ENCODE peak calls at places on chromosomes 6 and 20, in ten cellular contexts. One of them, this sample, is unnamed.

GRCh38 chr20:24969203-24970029 is 20.3 kb downstream of the CST7 start:
- DNase-seq in lower lobe of right lung: peak
- DNase-seq in hepatocyte: no peak
- DNase-seq in fibroblast of lung: no peak
- DNase-seq in Panc1: no peak
- DNase-seq in H9: peak
- DNase-seq in heart right ventricle: no peak
- DNase-seq in upper lobe of right lung: peak
- DNase-seq in aorta: no peak
- DNase-seq in astrocyte: no peak
- DNase-seq in this sample: no peak

GRCh38 chr20:22863881-22864280 is 171.2 kb upstream of the SSTR4 start:
- DNase-seq in astrocyte: no peak
- DNase-seq in H9: no peak
- DNase-seq in Panc1: no peak
- DNase-seq in hepatocyte: no peak
- DNase-seq in lower lobe of right lung: no peak
- DNase-seq in aorta: no peak
- DNase-seq in upper lobe of right lung: no peak
- DNase-seq in fibroblast of lung: no peak
- DNase-seq in heart right ventricle: no peak
- DNase-seq in this sample: no peak

GRCh38 chr6:52417675-52418111 is 2.4 kb upstream of the EFHC1 start:
- DNase-seq in astrocyte: peak
- DNase-seq in heart right ventricle: no peak
- DNase-seq in upper lobe of right lung: no peak
- DNase-seq in H9: no peak
- DNase-seq in Panc1: no peak
- DNase-seq in aorta: no peak
- DNase-seq in lower lobe of right lung: no peak
- DNase-seq in fibroblast of lung: peak
- DNase-seq in hepatocyte: peak
- DNase-seq in this sample: no peak

GRCh38 chr20:9359561-9360308 is 154.7 kb upstream of the LAMP5 start:
- DNase-seq in aorta: peak
- DNase-seq in fibroblast of lung: peak
- DNase-seq in upper lobe of right lung: no peak
- DNase-seq in hepatocyte: peak
- DNase-seq in H9: peak
- DNase-seq in heart right ventricle: peak
- DNase-seq in astrocyte: peak
- DNase-seq in lower lobe of right lung: no peak
- DNase-seq in Panc1: peak
- DNase-seq in this sample: peak

GRCh38 chr6:28953039-28953872 is 29.5 kb upstream of the TRIM27 start:
- DNase-seq in upper lobe of right lung: no peak
- DNase-seq in Panc1: no peak
- DNase-seq in fibroblast of lung: peak
- DNase-seq in astrocyte: peak
- DNase-seq in heart right ventricle: no peak
- DNase-seq in H9: no peak
- DNase-seq in lower lobe of right lung: no peak
- DNase-seq in aorta: no peak
- DNase-seq in hepatocyte: peak
- DNase-seq in this sample: peak

GRCh38 chr6:148565931-148566663 is 180.7 kb upstream of the UST start:
- DNase-seq in astrocyte: peak
- DNase-seq in lower lobe of right lung: peak
- DNase-seq in upper lobe of right lung: peak
- DNase-seq in aorta: no peak
- DNase-seq in heart right ventricle: no peak
- DNase-seq in hepatocyte: no peak
- DNase-seq in H9: no peak
- DNase-seq in fibroblast of lung: peak
- DNase-seq in Panc1: no peak
- DNase-seq in this sample: no peak

GRCh38 chr6:43717389-43717788 is 29.8 kb upstream of the MRPS18A start:
- DNase-seq in Panc1: no peak
- DNase-seq in astrocyte: no peak
- DNase-seq in heart right ventricle: no peak
- DNase-seq in hepatocyte: no peak
- DNase-seq in upper lobe of right lung: no peak
- DNase-seq in fibroblast of lung: no peak
- DNase-seq in lower lobe of right lung: no peak
- DNase-seq in H9: no peak
- DNase-seq in aorta: peak
- DNase-seq in this sample: no peak

GRCh38 chr6:131808460-131809269 is 845 bp downstream of the ENPP1 start:
- DNase-seq in heart right ventricle: no peak
- DNase-seq in astrocyte: no peak
- DNase-seq in H9: no peak
- DNase-seq in aorta: no peak
- DNase-seq in hepatocyte: no peak
- DNase-seq in fibroblast of lung: no peak
- DNase-seq in upper lobe of right lung: no peak
- DNase-seq in lower lobe of right lung: no peak
- DNase-seq in Panc1: no peak
- DNase-seq in this sample: no peak

GRCh38 chr20:44540834-44541233 is 19.0 kb upstream of the SERINC3 start:
- DNase-seq in Panc1: no peak
- DNase-seq in heart right ventricle: no peak
- DNase-seq in upper lobe of right lung: no peak
- DNase-seq in fibroblast of lung: no peak
- DNase-seq in hepatocyte: no peak
- DNase-seq in lower lobe of right lung: no peak
- DNase-seq in aorta: no peak
- DNase-seq in H9: no peak
- DNase-seq in astrocyte: peak
- DNase-seq in this sample: no peak

GRCh38 chr6:69801225-69801624 is 4.4 kb upstream of the LMBRD1 start:
- DNase-seq in hepatocyte: no peak
- DNase-seq in fibroblast of lung: no peak
- DNase-seq in heart right ventricle: no peak
- DNase-seq in lower lobe of right lung: no peak
- DNase-seq in upper lobe of right lung: no peak
- DNase-seq in aorta: no peak
- DNase-seq in astrocyte: no peak
- DNase-seq in Panc1: no peak
- DNase-seq in H9: no peak
- DNase-seq in this sample: no peak

GRCh38 chr6:82385961-82386360 is 22.3 kb downstream of the TPBG start:
- DNase-seq in astrocyte: no peak
- DNase-seq in aorta: no peak
- DNase-seq in H9: no peak
- DNase-seq in lower lobe of right lung: no peak
- DNase-seq in upper lobe of right lung: no peak
- DNase-seq in hepatocyte: peak
- DNase-seq in Panc1: no peak
- DNase-seq in heart right ventricle: no peak
- DNase-seq in fibroblast of lung: no peak
- DNase-seq in this sample: peak

GRCh38 chr6:150179030-150179429 is 36.2 kb downstream of the PPP1R14C start:
- DNase-seq in fibroblast of lung: no peak
- DNase-seq in aorta: no peak
- DNase-seq in H9: no peak
- DNase-seq in upper lobe of right lung: no peak
- DNase-seq in astrocyte: no peak
- DNase-seq in hepatocyte: no peak
- DNase-seq in lower lobe of right lung: no peak
- DNase-seq in Panc1: no peak
- DNase-seq in heart right ventricle: no peak
- DNase-seq in this sample: no peak

GRCh38 chr6:44229376-44230033 is 6.1 kb downstream of the SLC29A1 start:
- DNase-seq in fibroblast of lung: no peak
- DNase-seq in lower lobe of right lung: no peak
- DNase-seq in H9: no peak
- DNase-seq in hepatocyte: no peak
- DNase-seq in astrocyte: no peak
- DNase-seq in upper lobe of right lung: no peak
- DNase-seq in aorta: peak
- DNase-seq in heart right ventricle: peak
- DNase-seq in Panc1: no peak
- DNase-seq in this sample: no peak

GRCh38 chr6:136527831-136528230 is 22.4 kb downstream of the MAP7 start:
- DNase-seq in upper lobe of right lung: no peak
- DNase-seq in astrocyte: no peak
- DNase-seq in lower lobe of right lung: no peak
- DNase-seq in H9: no peak
- DNase-seq in heart right ventricle: no peak
- DNase-seq in aorta: no peak
- DNase-seq in hepatocyte: no peak
- DNase-seq in fibroblast of lung: no peak
- DNase-seq in Panc1: no peak
- DNase-seq in this sample: no peak

GRCh38 chr6:136526196-136526930 is 23.9 kb downstream of the MAP7 start:
- DNase-seq in aorta: no peak
- DNase-seq in astrocyte: peak
- DNase-seq in hepatocyte: peak
- DNase-seq in heart right ventricle: peak
- DNase-seq in upper lobe of right lung: peak
- DNase-seq in lower lobe of right lung: peak
- DNase-seq in fibroblast of lung: peak
- DNase-seq in Panc1: no peak
- DNase-seq in H9: peak
- DNase-seq in this sample: peak

GRCh38 chr6:136526937-136527336 is 23.3 kb downstream of the MAP7 start:
- DNase-seq in hepatocyte: no peak
- DNase-seq in Panc1: no peak
- DNase-seq in lower lobe of right lung: no peak
- DNase-seq in heart right ventricle: no peak
- DNase-seq in fibroblast of lung: no peak
- DNase-seq in upper lobe of right lung: no peak
- DNase-seq in aorta: no peak
- DNase-seq in astrocyte: no peak
- DNase-seq in H9: no peak
- DNase-seq in this sample: no peak

GRCh38 chr6:136529655-136530054 is 20.6 kb downstream of the MAP7 start:
- DNase-seq in lower lobe of right lung: no peak
- DNase-seq in upper lobe of right lung: no peak
- DNase-seq in fibroblast of lung: no peak
- DNase-seq in aorta: no peak
- DNase-seq in H9: no peak
- DNase-seq in astrocyte: no peak
- DNase-seq in heart right ventricle: no peak
- DNase-seq in hepatocyte: no peak
- DNase-seq in Panc1: no peak
- DNase-seq in this sample: no peak

GRCh38 chr6:136528477-136528876 is 21.7 kb downstream of the MAP7 start:
- DNase-seq in heart right ventricle: no peak
- DNase-seq in H9: no peak
- DNase-seq in fibroblast of lung: no peak
- DNase-seq in Panc1: no peak
- DNase-seq in aorta: no peak
- DNase-seq in lower lobe of right lung: no peak
- DNase-seq in hepatocyte: no peak
- DNase-seq in astrocyte: no peak
- DNase-seq in upper lobe of right lung: no peak
- DNase-seq in this sample: no peak
- H3K27ac ChIP-seq in heart right ventricle: no peak
- H3K27ac ChIP-seq in H9: no peak
- H3K27ac ChIP-seq in fibroblast of lung: no peak
- H3K27ac ChIP-seq in Panc1: no peak
- H3K27ac ChIP-seq in aorta: no peak
- H3K27ac ChIP-seq in lower lobe of right lung: no peak
- H3K27ac ChIP-seq in hepatocyte: no peak
- H3K27ac ChIP-seq in astrocyte: no peak
- H3K27ac ChIP-seq in upper lobe of right lung: no peak
- H3K27ac ChIP-seq in this sample: no peak

GRCh38 chr6:104322849-104323248 is 536.9 kb downstream of the HACE1 start:
- DNase-seq in fibroblast of lung: no peak
- DNase-seq in heart right ventricle: no peak
- DNase-seq in Panc1: no peak
- DNase-seq in astrocyte: no peak
- DNase-seq in H9: no peak
- DNase-seq in aorta: no peak
- DNase-seq in hepatocyte: no peak
- DNase-seq in upper lobe of right lung: no peak
- DNase-seq in lower lobe of right lung: no peak
- DNase-seq in this sample: no peak
- H3K27ac ChIP-seq in fibroblast of lung: no peak
- H3K27ac ChIP-seq in heart right ventricle: no peak
- H3K27ac ChIP-seq in Panc1: no peak
- H3K27ac ChIP-seq in astrocyte: no peak
- H3K27ac ChIP-seq in H9: no peak
- H3K27ac ChIP-seq in aorta: no peak
- H3K27ac ChIP-seq in hepatocyte: no peak
- H3K27ac ChIP-seq in upper lobe of right lung: no peak
- H3K27ac ChIP-seq in lower lobe of right lung: no peak
- H3K27ac ChIP-seq in this sample: no peak

GRCh38 chr6:107690864-107691661 is 133.1 kb downstream of the SCML4 start:
- DNase-seq in heart right ventricle: no peak
- DNase-seq in aorta: no peak
- DNase-seq in hepatocyte: no peak
- DNase-seq in astrocyte: peak
- DNase-seq in fibroblast of lung: peak
- DNase-seq in H9: no peak
- DNase-seq in lower lobe of right lung: no peak
- DNase-seq in upper lobe of right lung: no peak
- DNase-seq in Panc1: no peak
- DNase-seq in this sample: no peak

GRCh38 chr6:107689190-107689589 is 134.9 kb downstream of the SCML4 start:
- DNase-seq in lower lobe of right lung: no peak
- DNase-seq in H9: peak
- DNase-seq in heart right ventricle: no peak
- DNase-seq in Panc1: no peak
- DNase-seq in hepatocyte: no peak
- DNase-seq in aorta: no peak
- DNase-seq in fibroblast of lung: no peak
- DNase-seq in upper lobe of right lung: no peak
- DNase-seq in astrocyte: no peak
- DNase-seq in this sample: no peak

GRCh38 chr6:107692351-107692750 is 131.8 kb downstream of the SCML4 start:
- DNase-seq in H9: no peak
- DNase-seq in heart right ventricle: no peak
- DNase-seq in Panc1: no peak
- DNase-seq in aorta: no peak
- DNase-seq in upper lobe of right lung: no peak
- DNase-seq in lower lobe of right lung: no peak
- DNase-seq in astrocyte: peak
- DNase-seq in fibroblast of lung: peak
- DNase-seq in hepatocyte: no peak
- DNase-seq in this sample: no peak

GRCh38 chr6:107690546-107690863 is 133.6 kb downstream of the SCML4 start:
- DNase-seq in lower lobe of right lung: no peak
- DNase-seq in astrocyte: no peak
- DNase-seq in heart right ventricle: no peak
- DNase-seq in fibroblast of lung: no peak
- DNase-seq in Panc1: no peak
- DNase-seq in H9: no peak
- DNase-seq in hepatocyte: no peak
- DNase-seq in aorta: no peak
- DNase-seq in upper lobe of right lung: no peak
- DNase-seq in this sample: no peak

GRCh38 chr6:107689881-107690545 is 134.1 kb downstream of the SCML4 start:
- DNase-seq in Panc1: no peak
- DNase-seq in fibroblast of lung: no peak
- DNase-seq in H9: no peak
- DNase-seq in aorta: no peak
- DNase-seq in lower lobe of right lung: no peak
- DNase-seq in astrocyte: no peak
- DNase-seq in hepatocyte: no peak
- DNase-seq in upper lobe of right lung: no peak
- DNase-seq in heart right ventricle: no peak
- DNase-seq in this sample: no peak
- H3K27ac ChIP-seq in Panc1: no peak
- H3K27ac ChIP-seq in fibroblast of lung: peak
- H3K27ac ChIP-seq in H9: no peak
- H3K27ac ChIP-seq in aorta: no peak
- H3K27ac ChIP-seq in lower lobe of right lung: no peak
- H3K27ac ChIP-seq in astrocyte: no peak
- H3K27ac ChIP-seq in hepatocyte: no peak
- H3K27ac ChIP-seq in upper lobe of right lung: no peak
- H3K27ac ChIP-seq in heart right ventricle: peak
- H3K27ac ChIP-seq in this sample: no peak

GRCh38 chr6:46062991-46063390 is 47.3 kb upstream of the CLIC5 start:
- DNase-seq in Panc1: no peak
- DNase-seq in aorta: no peak
- DNase-seq in astrocyte: no peak
- DNase-seq in fibroblast of lung: no peak
- DNase-seq in hepatocyte: no peak
- DNase-seq in heart right ventricle: no peak
- DNase-seq in upper lobe of right lung: no peak
- DNase-seq in lower lobe of right lung: no peak
- DNase-seq in H9: no peak
- DNase-seq in this sample: no peak
- H3K27ac ChIP-seq in Panc1: no peak
- H3K27ac ChIP-seq in aorta: no peak
- H3K27ac ChIP-seq in astrocyte: no peak
- H3K27ac ChIP-seq in fibroblast of lung: no peak
- H3K27ac ChIP-seq in hepatocyte: peak
- H3K27ac ChIP-seq in heart right ventricle: no peak
- H3K27ac ChIP-seq in upper lobe of right lung: peak
- H3K27ac ChIP-seq in lower lobe of right lung: peak
- H3K27ac ChIP-seq in H9: no peak
- H3K27ac ChIP-seq in this sample: peak

This sample was measured in body of pancreas.